ENCODE peak calls at places on chromosomes 3 and 15, in ten cellular contexts. X is kidney glomerular epithelial cell; K is activated naive CD4-positive, alpha-beta T cell; O is AG20443; H is NCI-H1092; L is effector CD4-positive, alpha-beta T cell; P is nephron progenitor cell; F is NCI-H1105 treated with DMSO at 0.1 percent for 48 hours; W is kidney; D is epithelial cell of esophagus. B is an unnamed sample.

GRCh38 chr3:160948273-160948672 is 156.9 kb downstream of the B3GALNT1 start:
- DNase-seq in X (no peak), K (no peak), O (no peak), H (no peak), L (no peak), P (no peak), F (no peak), W (no peak), D (no peak), B (no peak)

GRCh38 chr15:52424856-52425431 is 103.7 kb downstream of the MYO5A start:
- DNase-seq in X (no peak), K (no peak), O (no peak), H (no peak), L (no peak), P (no peak), F (no peak), W (no peak), D (no peak), B (no peak)

GRCh38 chr15:96504371-96504770 is 173.9 kb downstream of the NR2F2 start:
- DNase-seq in X (no peak), K (no peak), O (no peak), H (no peak), L (no peak), P (no peak), F (no peak), W (no peak), D (no peak), B (no peak)

GRCh38 chr3:13178107-13178506 is 104.9 kb upstream of the IQSEC1 start:
- DNase-seq in X (no peak), K (no peak), O (no peak), H (no peak), L (no peak), P (no peak), F (no peak), W (peak), D (no peak), B (no peak)

GRCh38 chr3:51974963-51975856 is at the start of gene ABHD14A:
- DNase-seq in X (peak), K (peak), O (peak), H (peak), L (peak), P (peak), F (peak), W (peak), D (peak), B (no peak)

GRCh38 chr3:159451482-159451881 is 537.2 kb upstream of the IL12A start:
- DNase-seq in X (no peak), K (no peak), O (no peak), H (no peak), L (no peak), P (no peak), F (no peak), W (no peak), D (peak), B (no peak)

GRCh38 chr15:61115241-61115640 is 113.9 kb downstream of the RORA start:
- DNase-seq in X (no peak), K (no peak), O (peak), H (no peak), L (no peak), P (no peak), F (no peak), W (no peak), D (no peak), B (no peak)

GRCh38 chr3:13828501-13828900 is 51.4 kb downstream of the WNT7A start:
- DNase-seq in X (no peak), K (no peak), O (no peak), H (no peak), L (no peak), P (no peak), F (no peak), W (no peak), D (no peak), B (no peak)

GRCh38 chr15:47725924-47726323 is 8.6 kb downstream of the SEMA6D start:
- DNase-seq in X (peak), K (no peak), O (no peak), H (peak), L (no peak), P (no peak), F (no peak), W (no peak), D (no peak), B (no peak)

GRCh38 chr15:77665530-77666295 is 33.0 kb upstream of the LINGO1 start:
- DNase-seq in X (no peak), K (no peak), O (no peak), H (no peak), L (no peak), P (no peak), F (no peak), W (no peak), D (no peak), B (no peak)